ENCODE peak calls at places on chromosome 3, in ten cellular contexts. F is sigmoid colon, G is neuronal stem cell, Z is tibial artery, K is right cardiac atrium, L is BE2C, H is mesenchymal stem cell, M is psoas muscle, S is aorta, U is IMR-90. I is an unnamed sample.

GRCh38 chr3:178802993-178803693 is 266.9 kb downstream of the KCNMB2 start:
- DNase-seq in F (no peak), G (no peak), Z (no peak), K (no peak), L (no peak), H (peak; percentile 59), M (no peak), S (no peak), U (no peak), I (no peak)

GRCh38 chr3:126706631-126707030 is 2.6 kb downstream of the CHCHD6 start:
- DNase-seq in F (no peak), G (no peak), Z (no peak), K (no peak), L (no peak), H (no peak), M (no peak), S (no peak), U (no peak), I (no peak)

GRCh38 chr3:191210032-191210431 is 11.0 kb downstream of the OSTN start:
- DNase-seq in F (no peak), G (no peak), Z (no peak), K (no peak), L (no peak), H (no peak), M (no peak), S (no peak), U (no peak), I (no peak)

GRCh38 chr3:62201438-62202035 is 171.8 kb downstream of the FEZF2 start:
- DNase-seq in F (no peak), G (peak; percentile 23), Z (no peak), K (no peak), L (peak; percentile 25), H (peak; percentile 34), M (no peak), S (no peak), U (peak; percentile 51), I (peak; percentile 72)

GRCh38 chr3:153756816-153757215 is 364.4 kb upstream of the ARHGEF26 start:
- DNase-seq in F (no peak), G (no peak), Z (no peak), K (no peak), L (no peak), H (no peak), M (no peak), S (no peak), U (no peak), I (no peak)

GRCh38 chr3:159841766-159842165 is 146.9 kb upstream of the IL12A start:
- DNase-seq in F (no peak), G (no peak), Z (no peak), K (no peak), L (no peak), H (no peak), M (no peak), S (no peak), U (no peak), I (no peak)

GRCh38 chr3:189537135-189537534 is 94.1 kb upstream of the TP63 start:
- DNase-seq in F (no peak), G (no peak), Z (no peak), K (no peak), L (no peak), H (no peak), M (no peak), S (no peak), U (no peak), I (no peak)

GRCh38 chr3:194893121-194893979 is 207.7 kb downstream of the FAM43A start:
- DNase-seq in F (no peak), G (no peak), Z (no peak), K (no peak), L (no peak), H (no peak), M (no peak), S (no peak), U (no peak), I (no peak)

GRCh38 chr3:117844676-117845075 is 1135.1 kb downstream of the TUSC7 start:
- DNase-seq in F (no peak), G (no peak), Z (no peak), K (no peak), L (no peak), H (peak; percentile 32), M (no peak), S (no peak), U (peak; percentile 61), I (no peak)

GRCh38 chr3:134378818-134379217 is 4.6 kb upstream of the AMOTL2 start:
- DNase-seq in F (peak; percentile 15), G (no peak), Z (no peak), K (no peak), L (no peak), H (no peak), M (no peak), S (peak; percentile 12), U (peak; percentile 52), I (no peak)

GRCh38 chr3:67044955-67045354 is 46.8 kb downstream of the KBTBD8 start:
- DNase-seq in F (no peak), G (no peak), Z (no peak), K (no peak), L (no peak), H (no peak), M (no peak), S (no peak), U (no peak), I (no peak)

GRCh38 chr3:67048067-67048715 is 50.1 kb downstream of the KBTBD8 start:
- DNase-seq in F (no peak), G (no peak), Z (no peak), K (no peak), L (no peak), H (no peak), M (no peak), S (no peak), U (no peak), I (no peak)

GRCh38 chr3:67045711-67046465 is 47.8 kb downstream of the KBTBD8 start:
- DNase-seq in F (no peak), G (no peak), Z (no peak), K (no peak), L (no peak), H (no peak), M (no peak), S (no peak), U (no peak), I (no peak)

GRCh38 chr3:67048716-67049076 is 50.6 kb downstream of the KBTBD8 start:
- DNase-seq in F (no peak), G (no peak), Z (no peak), K (no peak), L (no peak), H (no peak), M (no peak), S (no peak), U (no peak), I (no peak)

GRCh38 chr3:67044295-67044694 is 46.2 kb downstream of the KBTBD8 start:
- DNase-seq in F (no peak), G (no peak), Z (no peak), K (no peak), L (no peak), H (no peak), M (no peak), S (no peak), U (peak; percentile 8), I (no peak)
- H3K4me3 ChIP-seq in F (no peak overlapping the region), G (no peak overlapping the region), Z (no peak overlapping the region), K (no peak overlapping the region), L (no peak overlapping the region), H (no peak overlapping the region), M (no peak overlapping the region), S (no peak overlapping the region), U (no peak overlapping the region), I (no peak overlapping the region)

GRCh38 chr3:155747867-155748266 is 3.0 kb upstream of the PLCH1 start:
- DNase-seq in F (no peak), G (no peak), Z (no peak), K (no peak), L (no peak), H (no peak), M (no peak), S (no peak), U (no peak), I (no peak)
- H3K27me3 ChIP-seq in F (no peaks in the 10 kb centered on the region), G (no peaks in the 10 kb centered on the region), Z (peaks cover 6% of the 10 kb centered on the region), K (no peaks in the 10 kb centered on the region), L (peaks cover 54% of the 10 kb centered on the region), H (no peaks in the 10 kb centered on the region), M (peaks cover 3% of the 10 kb centered on the region), S (no peaks in the 10 kb centered on the region), U (peaks cover 38% of the 10 kb centered on the region), I (no peaks in the 10 kb centered on the region)

GRCh38 chr3:171876651-171877272 is 33.6 kb downstream of the TMEM212 start:
- DNase-seq in F (no peak), G (no peak), Z (no peak), K (no peak), L (no peak), H (peak; percentile 92), M (no peak), S (no peak), U (peak; percentile 94), I (no peak)

GRCh38 chr3:171873561-171873960 is 30.4 kb downstream of the TMEM212 start:
- DNase-seq in F (no peak), G (no peak), Z (no peak), K (no peak), L (no peak), H (peak; percentile 94), M (no peak), S (no peak), U (peak; percentile 70), I (no peak)

GRCh38 chr3:171874879-171875278 is 31.7 kb downstream of the TMEM212 start:
- DNase-seq in F (no peak), G (no peak), Z (no peak), K (no peak), L (no peak), H (peak; percentile 64), M (no peak), S (no peak), U (no peak), I (no peak)

GRCh38 chr3:171875923-171876412 is 32.8 kb downstream of the TMEM212 start:
- DNase-seq in F (no peak), G (no peak), Z (no peak), K (no peak), L (no peak), H (peak; percentile 77), M (no peak), S (no peak), U (peak; percentile 19), I (no peak)

GRCh38 chr3:171874251-171874679 is 31.1 kb downstream of the TMEM212 start:
- DNase-seq in F (no peak), G (no peak), Z (no peak), K (no peak), L (no peak), H (peak; percentile 99), M (no peak), S (peak; percentile 48), U (peak; percentile 99), I (peak; percentile 13)
- H3K4me3 ChIP-seq in F (no peak overlapping the region), G (no peak overlapping the region), Z (no peak overlapping the region), K (no peak overlapping the region), L (no peak overlapping the region), H (no peak overlapping the region), M (no peak overlapping the region), S (no peak overlapping the region), U (no peak overlapping the region), I (no peak overlapping the region)

DNA sequence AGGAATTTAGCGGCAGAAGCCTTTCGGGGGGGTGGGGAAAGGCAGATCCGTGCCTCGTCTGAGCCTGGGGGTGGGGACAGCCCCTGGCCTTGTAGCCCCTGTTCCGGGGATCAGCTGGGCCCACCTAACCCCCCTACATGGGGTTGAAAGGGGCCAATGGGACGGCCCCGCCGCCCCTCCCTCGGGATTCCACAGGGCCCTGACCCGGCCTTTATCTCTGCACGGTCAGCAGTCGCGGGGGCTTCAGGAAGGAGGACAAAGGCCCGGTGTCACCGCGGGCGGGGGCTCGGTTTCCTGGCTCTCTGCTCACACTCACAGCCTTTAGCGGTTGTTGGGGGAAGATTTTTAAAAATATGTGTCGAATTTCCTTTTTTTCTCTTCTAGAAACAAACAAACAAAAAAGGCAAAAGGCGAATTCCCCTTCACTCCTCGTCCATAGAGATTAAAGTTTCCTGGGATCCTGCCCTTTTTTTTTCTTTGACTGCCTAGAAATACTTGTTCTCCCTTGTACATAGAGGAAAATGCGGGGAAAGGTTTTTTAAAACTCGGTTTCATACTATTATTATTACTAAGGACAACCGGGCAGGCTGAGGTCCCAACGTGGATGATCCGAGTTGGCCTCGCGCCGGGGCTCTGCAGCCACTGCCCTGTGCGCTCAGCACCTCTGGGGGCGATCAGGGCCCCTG is 7.9 kb downstream of the FOXL2 start:
- DNase-seq in F (peak; percentile 33), G (no peak), Z (no peak), K (no peak), L (no peak), H (no peak), M (no peak), S (no peak), U (no peak), I (no peak)
- H3K27me3 ChIP-seq in F (peaks cover 78% of the 10 kb centered on the region), G (peaks cover 98% of the 10 kb centered on the region), Z (peaks cover 86% of the 10 kb centered on the region), K (no peaks in the 10 kb centered on the region), L (peaks cover 100% of the 10 kb centered on the region), H (peaks cover 87% of the 10 kb centered on the region), M (peaks cover 41% of the 10 kb centered on the region), S (peaks cover 2% of the 10 kb centered on the region), U (peaks cover 92% of the 10 kb centered on the region), I (peaks cover 81% of the 10 kb centered on the region)

I was measured in H7.